ENCODE peak calls at places on chromosome 9, in six cellular contexts. H, E, Z, R, A and L are unnamed samples.

GRCh38 chr9:92147030-92147853 is 32.0 kb upstream of the SPTLC1 start:
- DNase-seq in R (peak), E (peak), Z (peak), H (peak), A (peak), L (peak)

GRCh38 chr9:29241320-29241719 is 1668.0 kb upstream of the C9orf72 start:
- DNase-seq in E (no peak), Z (no peak), H (no peak), R (no peak), A (no peak), L (no peak)

GRCh38 chr9:133945314-133945975 is 46.7 kb downstream of the VAV2 start:
- DNase-seq in E (no peak), H (no peak), R (no peak), Z (peak), A (no peak), L (no peak)

GRCh38 chr9:119451426-119451825 is 82.2 kb upstream of the BRINP1 start:
- DNase-seq in H (no peak), A (no peak), R (no peak), Z (no peak), E (no peak), L (no peak)

GRCh38 chr9:137446851-137447471 is 5.8 kb upstream of the ENTPD8 start:
- DNase-seq in A (no peak), R (peak), H (no peak), E (no peak), Z (no peak), L (no peak)

GRCh38 chr9:89844535-89844934 is 239.7 kb downstream of the GADD45G start:
- DNase-seq in A (peak), Z (no peak), H (no peak), E (no peak), R (no peak), L (no peak)

GRCh38 chr9:134385873-134386370 is 59.7 kb downstream of the RXRA start:
- DNase-seq in E (no peak), H (no peak), R (no peak), Z (no peak), A (no peak), L (no peak)

GRCh38 chr9:91902465-91903125 is 47.4 kb downstream of the ROR2 start:
- DNase-seq in R (no peak), E (peak), A (peak), Z (no peak), H (peak), L (no peak)

GRCh38 chr9:19373527-19373926 is 6.5 kb downstream of the RPS6 start:
- DNase-seq in E (no peak), Z (no peak), A (no peak), R (no peak), H (no peak), L (no peak)

GRCh38 chr9:73022353-73022752 is 69.5 kb upstream of the ALDH1A1 start:
- DNase-seq in H (no peak), R (no peak), A (no peak), E (no peak), Z (no peak), L (no peak)

GRCh38 chr9:114680266-114681011 is 1.6 kb downstream of the TEX48 start:
- DNase-seq in H (no peak), E (no peak), Z (no peak), A (peak), R (peak), L (no peak)

GRCh38 chr9:22088372-22089063 is 79.4 kb upstream of the CDKN2B start:
- DNase-seq in Z (no peak), R (no peak), A (no peak), H (no peak), E (no peak), L (no peak)

GRCh38 chr9:133855802-133856592 is 117.8 kb upstream of the SARDH start:
- DNase-seq in H (peak), Z (no peak), A (no peak), E (peak), R (no peak), L (peak)

GRCh38 chr9:111939322-111939721 is 42.7 kb downstream of the UGCG start:
- DNase-seq in Z (no peak), A (no peak), H (no peak), R (no peak), E (no peak), L (no peak)

GRCh38 chr9:116134981-116135380 is 18.6 kb upstream of the PAPPA start:
- DNase-seq in R (no peak), A (no peak), E (no peak), Z (no peak), H (no peak), L (no peak)

GRCh38 chr9:3138236-3139229 is 294.6 kb upstream of the PUM3 start:
- DNase-seq in Z (no peak), R (peak), E (no peak), H (no peak), A (no peak), L (no peak)

GRCh38 chr9:80899208-80899607 is 790.1 kb downstream of the TLE1 start:
- DNase-seq in Z (no peak), E (peak), A (no peak), R (no peak), H (peak), L (no peak)

GRCh38 chr9:99954841-99955240 is 48.4 kb downstream of the STX17 start:
- DNase-seq in H (no peak), A (no peak), Z (no peak), E (no peak), R (no peak), L (no peak)

GRCh38 chr9:109270971-109271900 is 49.6 kb downstream of the EPB41L4B start:
- DNase-seq in R (no peak), A (no peak), E (no peak), H (no peak), Z (no peak), L (no peak)

GRCh38 chr9:113591899-113592625 is 128.5 kb downstream of the RGS3 start:
- DNase-seq in R (no peak), A (no peak), Z (no peak), H (no peak), E (no peak), L (no peak)

GRCh38 chr9:129695870-129696269 is 30.4 kb downstream of the PRRX2 start:
- DNase-seq in R (no peak), Z (no peak), H (no peak), A (no peak), E (no peak), L (no peak)

GRCh38 chr9:129697111-129697955 is 31.9 kb downstream of the PRRX2 start:
- DNase-seq in H (peak), Z (peak), R (peak), A (peak), E (peak), L (peak)

GRCh38 chr9:129696803-129697110 is 31.3 kb downstream of the PRRX2 start:
- DNase-seq in A (no peak), H (no peak), R (no peak), Z (no peak), E (no peak), L (no peak)

GRCh38 chr9:129701054-129701453 is 35.6 kb downstream of the PRRX2 start:
- DNase-seq in R (no peak), A (peak), Z (no peak), E (no peak), H (no peak), L (no peak)

GRCh38 chr9:129697956-129698757 is 32.7 kb downstream of the PRRX2 start:
- DNase-seq in R (peak), Z (peak), E (no peak), H (no peak), A (peak), L (peak)
- H3K4me3 ChIP-seq in R (peak), Z (peak), E (no peak), H (peak), A (peak), L (no peak)

GRCh38 chr9:94622087-94622486 is 17.2 kb downstream of the FBP1 start:
- DNase-seq in A (no peak), H (no peak), R (no peak), E (no peak), Z (no peak), L (no peak)

GRCh38 chr9:94624621-94625020 is 14.7 kb downstream of the FBP1 start:
- DNase-seq in E (no peak), A (no peak), R (no peak), Z (no peak), H (no peak), L (no peak)

GRCh38 chr9:94623253-94623652 is 16.1 kb downstream of the FBP1 start:
- DNase-seq in Z (no peak), A (peak), H (no peak), E (no peak), R (peak), L (no peak)

DNA sequence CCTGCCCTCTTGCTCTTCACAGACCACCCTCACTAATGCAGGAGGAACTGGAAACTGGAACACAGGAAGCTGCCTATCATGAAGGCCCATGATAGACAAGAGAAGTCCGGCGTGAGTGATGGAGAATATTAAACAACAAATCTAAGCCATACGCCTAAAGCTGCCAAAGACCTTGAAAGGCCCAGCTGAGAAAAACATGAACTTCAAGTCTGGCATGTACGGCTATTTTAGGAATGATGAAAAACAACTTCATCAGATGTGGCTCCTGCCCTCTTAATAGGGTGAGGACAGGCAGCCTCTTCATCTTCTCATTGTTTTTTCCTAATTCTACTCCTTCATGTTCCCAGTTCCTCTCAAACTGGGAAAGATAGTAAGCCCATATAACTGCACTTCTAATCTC is 20.3 kb downstream of the FBP1 start:
- DNase-seq in H (no peak), E (no peak), R (no peak), Z (no peak), A (no peak), L (no peak)
- H3K27ac ChIP-seq in H (no peak), E (no peak), R (no peak), Z (no peak), A (no peak), L (no peak)

GRCh38 chr9:127776195-127776918 is 2.1 kb downstream of the SH2D3C start:
- DNase-seq in E (no peak), A (peak), R (no peak), H (no peak), Z (no peak), L (no peak)

GRCh38 chr9:127776919-127777280 is 1.6 kb downstream of the SH2D3C start:
- DNase-seq in E (no peak), R (no peak), H (no peak), Z (no peak), A (no peak), L (no peak)

GRCh38 chr9:127778280-127779135 is at the start of gene SH2D3C:
- DNase-seq in Z (peak), H (no peak), A (no peak), E (peak), R (no peak), L (no peak)

GRCh38 chr9:127779136-127779981 is 893 bp upstream of the SH2D3C start:
- DNase-seq in H (no peak), R (peak), Z (no peak), E (peak), A (peak), L (no peak)

GRCh38 chr9:127777368-127777960 is 1.0 kb downstream of the SH2D3C start:
- DNase-seq in H (no peak), R (no peak), A (no peak), E (no peak), Z (no peak), L (no peak)
- H3K4me3 ChIP-seq in H (no peak), R (no peak), A (no peak), E (no peak), Z (peak), L (peak)

GRCh38 chr9:132239999-132240859 is 78.4 kb downstream of the NTNG2 start:
- DNase-seq in Z (no peak), R (no peak), A (peak), H (no peak), E (no peak), L (no peak)

GRCh38 chr9:132239518-132239917 is 77.7 kb downstream of the NTNG2 start:
- DNase-seq in A (peak), R (no peak), E (no peak), Z (no peak), H (no peak), L (no peak)

GRCh38 chr9:132241840-132242620 is 80.2 kb downstream of the NTNG2 start:
- DNase-seq in R (no peak), H (no peak), A (no peak), Z (peak), E (peak), L (no peak)

GRCh38 chr9:132241483-132241839 is 79.6 kb downstream of the NTNG2 start:
- DNase-seq in R (no peak), A (no peak), Z (no peak), E (no peak), H (no peak), L (no peak)

GRCh38 chr9:132240860-132241482 is 79.1 kb downstream of the NTNG2 start:
- DNase-seq in E (peak), A (peak), Z (peak), H (peak), R (peak), L (peak)
- H3K27ac ChIP-seq in E (no peak), A (no peak), Z (peak), H (no peak), R (no peak), L (peak)

GRCh38 chr9:97703437-97704326 is 6.5 kb upstream of the XPA start:
- DNase-seq in R (peak), A (no peak), Z (no peak), H (peak), E (peak), L (no peak)
- H3K4me3 ChIP-seq in R (peak), A (no peak), Z (no peak), H (no peak), E (no peak), L (no peak)

DNA sequence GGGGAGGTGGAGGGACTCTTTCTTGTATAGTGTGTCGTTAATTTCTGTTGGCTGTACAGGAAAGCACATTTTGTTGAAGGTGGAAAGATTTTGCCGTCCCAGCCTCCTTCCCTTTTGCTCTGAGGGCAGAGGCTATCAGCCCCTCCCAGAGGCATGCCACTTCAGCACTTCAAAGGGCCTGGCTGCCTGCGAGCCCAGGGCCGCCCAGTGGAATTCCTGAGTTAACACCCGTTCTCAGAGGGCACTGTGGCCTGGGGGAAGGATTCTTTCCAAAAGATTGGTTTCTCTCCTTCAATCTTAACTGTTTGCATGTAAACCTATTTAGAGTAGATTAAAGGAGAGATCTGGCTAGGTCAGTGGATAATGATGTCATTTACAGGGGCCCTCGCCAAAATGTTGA is 238.6 kb downstream of the FANCC start:
- DNase-seq in R (no peak), H (no peak), A (peak), E (no peak), Z (no peak), L (no peak)
- H3K27ac ChIP-seq in R (no peak), H (peak), A (no peak), E (no peak), Z (peak), L (peak)